ENCODE peak calls at places on chromosomes 7 and 10, in five cellular contexts. Y is iPS DF 6.9, C is heart right ventricle, L is adrenal gland, H is A673. A is an unnamed sample.

GRCh38 chr10:132458595-132459251 is 61.7 kb downstream of the PWWP2B start:
- DNase-seq in Y (no peak), C (peak; percentile 46), L (peak; percentile 61), H (peak; percentile 60), A (peak; percentile 71)

GRCh38 chr7:84364708-84365107 is 170.1 kb upstream of the SEMA3A start:
- DNase-seq in Y (no peak), C (no peak), L (no peak), H (no peak), A (no peak)

GRCh38 chr7:12715372-12716133 is 28.1 kb downstream of the ARL4A start:
- DNase-seq in Y (peak; percentile 71), C (peak; percentile 71), L (peak; percentile 64), H (peak; percentile 96), A (peak; percentile 79)

GRCh38 chr7:82444220-82445049 is 858 bp upstream of the CACNA2D1 start:
- DNase-seq in Y (no peak), C (no peak), L (peak; percentile 24), H (no peak), A (peak; percentile 48)

GRCh38 chr10:33336606-33337334 is 2.3 kb upstream of the NRP1 start:
- DNase-seq in Y (no peak), C (peak; percentile 74), L (peak; percentile 46), H (no peak), A (no peak)

GRCh38 chr7:103989200-103989784 is at the start of gene RELN:
- DNase-seq in Y (no peak), C (no peak), L (no peak), H (peak; percentile 69), A (no peak)

GRCh38 chr7:137757146-137757925 is 89.4 kb downstream of the DGKI start:
- DNase-seq in Y (no peak), C (no peak), L (no peak), H (no peak), A (no peak)

GRCh38 chr7:96179341-96179740 is 142.6 kb downstream of the SLC25A13 start:
- DNase-seq in Y (no peak), C (no peak), L (no peak), H (no peak), A (no peak)

GRCh38 chr10:17585001-17585400 is 32.2 kb downstream of the HACD1 start:
- DNase-seq in Y (no peak), C (no peak), L (no peak), H (no peak), A (no peak)

GRCh38 chr7:149205690-149206381 is 10.5 kb downstream of the ZNF282 start:
- DNase-seq in Y (no peak), C (no peak), L (no peak), H (no peak), A (no peak)

GRCh38 chr10:30784521-30784895 is 155.0 kb upstream of the LYZL2 start:
- DNase-seq in Y (no peak), C (no peak), L (no peak), H (no peak), A (no peak)

GRCh38 chr10:30782543-30783461 is 153.2 kb upstream of the LYZL2 start:
- DNase-seq in Y (no peak), C (no peak), L (no peak), H (peak; percentile 15), A (no peak)

GRCh38 chr10:30783939-30784500 is 154.5 kb upstream of the LYZL2 start:
- DNase-seq in Y (peak; percentile 72), C (peak; percentile 90), L (peak; percentile 79), H (peak; percentile 88), A (peak; percentile 79)

GRCh38 chr10:30778769-30779168 is 149.2 kb upstream of the LYZL2 start:
- DNase-seq in Y (no peak), C (no peak), L (no peak), H (no peak), A (no peak)

DNA sequence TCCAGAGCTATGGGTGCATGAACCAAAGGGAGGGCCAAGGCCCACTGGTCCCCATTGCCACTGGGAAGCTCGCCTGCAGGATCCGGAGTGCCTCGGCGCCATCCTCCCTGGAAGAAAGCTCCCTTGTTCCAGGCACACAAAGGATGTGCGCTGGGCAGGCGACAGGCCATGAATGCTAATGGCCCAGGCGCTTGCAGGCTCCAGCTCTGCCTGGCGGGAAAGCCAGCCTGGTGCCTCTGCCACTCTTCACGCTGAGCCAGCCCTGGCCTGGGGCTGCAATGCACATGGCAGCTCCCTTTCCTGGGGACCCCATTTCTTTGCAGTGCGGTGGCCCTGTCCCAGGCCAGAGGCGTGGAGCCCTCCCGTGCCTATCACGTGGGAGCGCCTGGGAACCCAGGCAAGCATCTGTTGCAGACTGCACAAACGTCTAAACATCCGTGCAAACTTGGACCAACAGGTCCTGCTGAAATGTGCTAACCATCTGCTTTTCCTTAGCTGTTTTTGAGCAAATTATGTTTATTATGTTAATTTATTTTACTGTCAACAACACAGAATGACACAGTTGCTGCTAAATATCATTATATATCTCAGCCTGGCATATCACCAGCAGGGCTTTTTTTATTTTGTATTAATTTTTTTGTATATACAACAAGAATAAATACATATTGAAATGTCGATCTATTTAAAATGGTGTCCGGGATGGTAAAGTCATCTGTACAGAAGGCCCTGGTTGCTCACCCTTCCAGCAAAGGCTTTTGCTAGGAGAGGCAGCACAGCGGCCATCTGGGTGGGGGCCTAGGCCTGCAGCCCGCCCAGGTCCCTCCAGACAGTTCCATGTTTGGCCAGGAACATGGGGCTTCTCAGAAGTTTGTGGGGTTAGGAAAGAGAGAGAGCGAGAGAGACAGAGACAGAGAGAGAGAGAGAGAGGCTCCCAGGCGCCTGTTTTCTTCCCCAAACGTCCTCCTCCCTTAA is 152.3 kb upstream of the LYZL2 start:
- DNase-seq in Y (no peak), C (no peak), L (no peak), H (no peak), A (no peak)
- H3K27ac ChIP-seq in Y (no peak overlapping the region), C (no peak overlapping the region), L (no peak overlapping the region), H (no peak overlapping the region), A (peak overlapping the region; percentile 13)

GRCh38 chr10:61836233-61836887 is 65.1 kb upstream of the ARID5B start:
- DNase-seq in Y (no peak), C (no peak), L (peak; percentile 7), H (peak; percentile 91), A (no peak)

GRCh38 chr10:61834519-61834918 is 67.0 kb upstream of the ARID5B start:
- DNase-seq in Y (no peak), C (no peak), L (no peak), H (no peak), A (no peak)

GRCh38 chr10:61836888-61837747 is 64.4 kb upstream of the ARID5B start:
- DNase-seq in Y (no peak), C (no peak), L (no peak), H (peak; percentile 73), A (no peak)

GRCh38 chr10:61835909-61836232 is 65.6 kb upstream of the ARID5B start:
- DNase-seq in Y (no peak), C (no peak), L (no peak), H (no peak), A (no peak)

DNA sequence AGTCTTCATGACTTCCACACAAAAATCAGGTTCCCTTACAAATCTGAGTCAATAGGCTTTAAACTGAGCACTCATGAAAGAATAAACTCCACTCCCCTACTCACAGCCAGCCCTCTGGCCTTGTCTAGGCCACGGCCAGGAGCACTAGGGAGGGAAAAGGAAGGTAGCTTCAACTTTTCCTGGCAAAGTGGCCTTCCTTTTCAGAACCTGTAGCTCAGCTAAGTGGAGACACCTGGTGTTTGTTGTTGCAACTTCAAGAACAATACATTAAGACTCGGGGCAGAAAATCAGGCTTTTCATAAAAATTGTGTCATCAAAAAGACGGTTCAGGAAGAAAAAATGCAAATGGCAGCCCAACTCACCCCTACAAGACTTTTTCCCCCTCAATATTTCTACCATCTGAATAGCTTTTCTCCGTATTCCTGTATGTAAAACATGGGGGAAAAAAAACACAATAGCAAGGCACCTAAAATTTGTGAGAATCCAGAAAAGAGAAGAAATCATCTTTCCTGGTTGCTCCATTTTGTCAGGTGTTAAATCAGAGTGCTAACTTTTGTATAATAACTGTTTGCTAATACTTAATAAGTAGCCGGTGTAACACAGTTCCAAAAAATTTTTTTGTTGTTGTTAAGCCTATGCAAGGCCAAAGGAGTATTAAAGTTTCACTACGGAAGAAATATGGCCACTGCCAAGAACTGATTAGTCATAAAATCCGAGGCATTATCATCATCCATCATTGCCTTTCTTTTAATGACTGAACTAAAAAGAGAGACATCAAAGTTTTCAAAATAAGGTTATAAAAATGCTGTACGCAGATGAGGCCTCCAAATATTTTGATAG is 66.2 kb upstream of the ARID5B start:
- DNase-seq in Y (peak; percentile 20), C (peak; percentile 6), L (peak; percentile 69), H (peak; percentile 80), A (peak; percentile 29)
- H3K27ac ChIP-seq in Y (no peak overlapping the region), C (no peak overlapping the region), L (peak overlapping the region; percentile 77), H (peak overlapping the region; percentile 77), A (peak overlapping the region; percentile 68)

GRCh38 chr10:80168111-80168511 is 35.6 kb downstream of the PLAC9 start:
- DNase-seq in Y (no peak), C (no peak), L (no peak), H (no peak), A (no peak)

GRCh38 chr10:80165173-80165572 is 32.6 kb downstream of the PLAC9 start:
- DNase-seq in Y (no peak), C (no peak), L (no peak), H (no peak), A (no peak)

GRCh38 chr10:80168679-80169380 is 36.3 kb downstream of the PLAC9 start:
- DNase-seq in Y (no peak), C (no peak), L (no peak), H (no peak), A (no peak)

GRCh38 chr10:80166581-80167470 is 34.3 kb downstream of the PLAC9 start:
- DNase-seq in Y (no peak), C (peak; percentile 35), L (no peak), H (no peak), A (no peak)

GRCh38 chr10:80167471-80167870 is 34.9 kb downstream of the PLAC9 start:
- DNase-seq in Y (no peak), C (no peak), L (no peak), H (no peak), A (no peak)
- H3K27ac ChIP-seq in Y (no peak overlapping the region), C (peak overlapping the region; percentile 83), L (peak overlapping the region; percentile 71), H (no peak overlapping the region), A (peak overlapping the region; percentile 65)

GRCh38 chr10:99944860-99945259 is 64.9 kb downstream of the DNMBP start:
- DNase-seq in Y (no peak), C (no peak), L (no peak), H (no peak), A (no peak)
- H3K27ac ChIP-seq in Y (no peak overlapping the region), C (no peak overlapping the region), L (no peak overlapping the region), H (no peak overlapping the region), A (peak overlapping the region; percentile 53)

GRCh38 chr7:100271716-100272537 is 35.6 kb upstream of the SPDYE3 start:
- DNase-seq in Y (peak; percentile 80), C (peak; percentile 98), L (peak; percentile 99), H (peak; percentile 97), A (peak; percentile 99)
- H3K27ac ChIP-seq in Y (no peak overlapping the region), C (peak overlapping the region; percentile 50), L (peak overlapping the region; percentile 86), H (no peak overlapping the region), A (peak overlapping the region; percentile 82)

DNA sequence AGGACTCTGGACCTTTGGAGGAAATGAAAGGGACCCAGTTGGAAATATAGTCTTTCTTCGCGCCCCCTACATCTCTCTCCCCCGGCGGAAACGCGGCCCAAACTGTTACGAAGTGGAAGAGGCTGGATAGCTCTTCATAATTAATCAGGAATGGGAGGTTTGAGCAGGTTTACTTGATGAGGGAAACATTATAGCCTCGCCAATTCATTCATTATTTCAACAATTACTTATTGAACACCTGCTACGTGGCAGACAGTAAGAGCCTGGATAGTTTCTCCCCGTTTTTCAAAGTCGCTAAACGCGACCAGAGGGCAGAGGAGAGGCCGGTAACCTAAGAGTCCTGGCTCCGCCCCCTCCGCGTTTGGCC is 210 bp upstream of the FBXL15 start:
- DNase-seq in Y (no peak), C (no peak), L (no peak), H (no peak), A (peak; percentile 89)
- H3K27ac ChIP-seq in Y (no peak overlapping the region), C (peak overlapping the region; percentile 85), L (peak overlapping the region; percentile 96), H (peak overlapping the region; percentile 83), A (peak overlapping the region; percentile 94)

A was measured in stomach.